ENCODE peak calls at places on chromosome 10, in nine cellular contexts. Y, H, D, U, W, J, Z, N and L are unnamed samples.

GRCh38 chr10:34999532-34999931 is 90.6 kb downstream of the CUL2 start:
- DNase-seq in Y (no peak), H (no peak), D (no peak), U (no peak), W (no peak), J (no peak), Z (no peak), N (no peak), L (no peak)

GRCh38 chr10:17918187-17918903 is 33.4 kb upstream of the SLC39A12 start:
- DNase-seq in Y (no peak), H (no peak), D (no peak), U (no peak), W (no peak), J (no peak), Z (no peak), N (no peak), L (no peak)

GRCh38 chr10:23190872-23191763 is 994 bp upstream of the PTF1A start:
- DNase-seq in Y (no peak), H (no peak), D (no peak), U (no peak), W (no peak), J (no peak), Z (no peak), N (no peak), L (no peak)

GRCh38 chr10:125003901-125004467 is 62.1 kb downstream of the ZRANB1 start:
- DNase-seq in Y (no peak), H (no peak), D (no peak), U (peak; percentile 29), W (peak; percentile 63), J (no peak), Z (no peak), N (peak; percentile 25), L (no peak)

GRCh38 chr10:13337827-13338196 is 10.3 kb downstream of the SEPHS1 start:
- DNase-seq in Y (no peak), H (no peak), D (no peak), U (no peak), W (no peak), J (no peak), Z (no peak), N (no peak), L (no peak)

GRCh38 chr10:46555713-46556514 is 544 bp downstream of the GPRIN2 start:
- DNase-seq in Y (peak; percentile 25), H (peak; percentile 1), D (no peak), U (peak; percentile 34), W (peak; percentile 69), J (peak; percentile 10), Z (no peak), N (peak; percentile 47), L (peak; percentile 75)

GRCh38 chr10:47404446-47404845 is 20.4 kb upstream of the ZNF488 start:
- DNase-seq in Y (no peak), H (no peak), D (no peak), U (no peak), W (no peak), J (no peak), Z (no peak), N (no peak), L (no peak)

GRCh38 chr10:79938728-79939380 is 10.1 kb downstream of the SFTPD start:
- DNase-seq in Y (peak; percentile 15), H (no peak), D (no peak), U (no peak), W (peak; percentile 74), J (no peak), Z (peak; percentile 20), N (no peak), L (no peak)

GRCh38 chr10:124659380-124659779 is 84.8 kb downstream of the FAM53B start:
- DNase-seq in Y (no peak), H (no peak), D (no peak), U (no peak), W (no peak), J (no peak), Z (no peak), N (no peak), L (no peak)

GRCh38 chr10:91880310-91880709 is 29.0 kb downstream of the FGFBP3 start:
- DNase-seq in Y (no peak), H (no peak), D (peak; percentile 27), U (no peak), W (peak; percentile 69), J (no peak), Z (peak; percentile 56), N (no peak), L (no peak)

GRCh38 chr10:105774351-105774750 is 1133.3 kb downstream of the SORCS3 start:
- DNase-seq in Y (no peak), H (no peak), D (no peak), U (no peak), W (no peak), J (no peak), Z (no peak), N (no peak), L (no peak)

GRCh38 chr10:53957401-53957800 is 843.6 kb downstream of the PCDH15 start:
- DNase-seq in Y (no peak), H (no peak), D (no peak), U (no peak), W (no peak), J (no peak), Z (no peak), N (no peak), L (no peak)

DNA sequence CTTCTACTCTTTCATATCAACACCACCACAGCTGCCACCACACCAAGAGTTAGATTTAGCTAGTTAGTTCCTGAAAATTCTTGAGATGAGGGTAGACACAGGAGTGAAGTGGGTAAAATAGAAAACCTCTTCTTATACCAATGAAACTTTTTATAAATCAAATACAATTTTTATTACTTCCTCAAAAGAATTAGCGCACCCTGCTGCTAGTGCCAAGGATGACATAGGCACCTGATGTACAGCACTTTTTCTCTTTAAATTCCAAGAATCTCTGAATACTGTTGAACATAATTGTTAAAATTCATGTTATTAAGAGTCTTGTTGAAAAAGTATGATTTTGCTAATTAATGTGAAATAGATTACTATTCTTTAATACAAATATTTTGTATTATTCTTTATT is 11.4 kb downstream of the ZWINT start:
- DNase-seq in Y (no peak), H (no peak), D (no peak), U (no peak), W (no peak), J (no peak), Z (peak; percentile 6), N (no peak), L (no peak)
- TF ChIP-seq CTCF in Y (peak; percentile 10), H (no peak), D (no peak), U (no peak), W (no peak), J (no peak), Z (no peak), N (no peak), L (no peak)

GRCh38 chr10:111962951-111963350 is 220.6 kb downstream of the GPAM start:
- DNase-seq in Y (no peak), H (no peak), D (no peak), U (no peak), W (no peak), J (no peak), Z (no peak), N (no peak), L (no peak)

GRCh38 chr10:111968624-111969023 is 214.9 kb downstream of the GPAM start:
- DNase-seq in Y (no peak), H (no peak), D (no peak), U (no peak), W (no peak), J (no peak), Z (peak; percentile 2), N (no peak), L (no peak)

GRCh38 chr10:111967116-111967515 is 216.4 kb downstream of the GPAM start:
- DNase-seq in Y (no peak), H (no peak), D (no peak), U (no peak), W (no peak), J (no peak), Z (no peak), N (no peak), L (no peak)

GRCh38 chr10:111972109-111972508 is 211.5 kb downstream of the GPAM start:
- DNase-seq in Y (no peak), H (no peak), D (no peak), U (no peak), W (no peak), J (no peak), Z (no peak), N (no peak), L (no peak)

DNA sequence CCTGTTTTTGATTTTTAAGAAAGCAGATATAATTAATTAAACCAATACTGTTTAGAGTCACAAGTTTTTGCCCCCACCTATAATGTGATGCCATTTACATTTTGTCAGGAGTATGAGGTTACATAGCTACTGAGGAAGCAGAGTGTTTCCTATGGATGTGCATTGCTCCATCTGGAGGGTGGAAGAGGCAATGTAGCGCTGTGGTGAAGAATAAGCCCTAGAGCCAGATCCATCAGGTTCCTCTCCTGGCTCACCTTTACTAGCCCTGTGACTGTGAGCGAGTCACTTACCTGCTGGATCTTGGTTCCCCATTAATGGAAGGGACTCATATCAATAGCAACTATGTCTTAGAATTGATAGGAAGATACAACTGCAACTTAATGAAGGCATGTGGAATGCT is 216.0 kb downstream of the GPAM start:
- DNase-seq in Y (no peak), H (no peak), D (no peak), U (no peak), W (no peak), J (no peak), Z (no peak), N (no peak), L (no peak)
- TF ChIP-seq CTCF in Y (no peak), H (no peak), D (no peak), U (no peak), W (no peak), J (no peak), Z (no peak), N (no peak), L (no peak)

GRCh38 chr10:121753726-121754476 is 155.7 kb upstream of the FGFR2 start:
- DNase-seq in Y (no peak), H (no peak), D (no peak), U (no peak), W (no peak), J (no peak), Z (peak; percentile 80), N (no peak), L (no peak)
- TF ChIP-seq CTCF in Y (peak; percentile 49), H (no peak), D (peak; percentile 32), U (no peak), W (no peak), J (peak; percentile 14), Z (peak; percentile 26), N (peak; percentile 10), L (no peak)

GRCh38 chr10:7417807-7418206 is 7.0 kb upstream of the SFMBT2 start:
- DNase-seq in Y (no peak), H (no peak), D (no peak), U (no peak), W (no peak), J (no peak), Z (no peak), N (no peak), L (no peak)

GRCh38 chr10:7419998-7420397 is 9.2 kb upstream of the SFMBT2 start:
- DNase-seq in Y (no peak), H (no peak), D (no peak), U (no peak), W (no peak), J (no peak), Z (no peak), N (no peak), L (no peak)

GRCh38 chr10:7412482-7413251 is 1.8 kb upstream of the SFMBT2 start:
- DNase-seq in Y (peak; percentile 35), H (no peak), D (no peak), U (peak; percentile 45), W (peak; percentile 67), J (no peak), Z (peak; percentile 32), N (no peak), L (peak; percentile 68)

GRCh38 chr10:7421519-7421918 is 10.7 kb upstream of the SFMBT2 start:
- DNase-seq in Y (no peak), H (no peak), D (no peak), U (no peak), W (no peak), J (no peak), Z (peak; percentile 35), N (no peak), L (no peak)

GRCh38 chr10:7417103-7417623 is 6.3 kb upstream of the SFMBT2 start:
- DNase-seq in Y (no peak), H (no peak), D (no peak), U (no peak), W (no peak), J (no peak), Z (peak; percentile 72), N (no peak), L (no peak)
- TF ChIP-seq CTCF in Y (peak; percentile 46), H (no peak), D (peak; percentile 14), U (no peak), W (peak; percentile 23), J (peak; percentile 46), Z (peak; percentile 19), N (peak; percentile 24), L (peak; percentile 29)